ENCODE peak calls at places on chromosome 10, in seven cellular contexts. G is astrocyte of the cerebellum, J is nephron progenitor cell, T is HS-5, H is SIG-M5, I is adipocyte, R is NCI-H748 treated with DMSO at 0.1 percent for 48 hours. V is an unnamed sample.

GRCh38 chr10:29862926-29863614 is 196.3 kb downstream of the JCAD start:
- DNase-seq in J (no peak), I (peak; percentile 63), T (peak; percentile 33), R (no peak), G (peak; percentile 92), H (no peak), V (peak; percentile 97)

GRCh38 chr10:31204090-31204489 is 114.9 kb upstream of the ZEB1 start:
- DNase-seq in R (no peak), T (no peak), G (no peak), I (no peak), H (no peak), J (no peak), V (no peak)

GRCh38 chr10:85032981-85033380 is 704.6 kb downstream of the CCSER2 start:
- DNase-seq in J (no peak), I (no peak), H (no peak), R (no peak), G (no peak), T (no peak), V (no peak)

GRCh38 chr10:103192089-103192450 is 1.0 kb downstream of the NT5C2 start:
- DNase-seq in H (no peak), R (no peak), G (no peak), J (no peak), T (no peak), I (peak; percentile 49), V (no peak)

GRCh38 chr10:11824825-11825224 is 1.7 kb downstream of the PROSER2 start:
- DNase-seq in R (no peak), I (no peak), T (no peak), J (no peak), H (no peak), G (no peak), V (no peak)

GRCh38 chr10:110535958-110536891 is 31.3 kb upstream of the SMC3 start:
- DNase-seq in G (peak; percentile 47), H (no peak), J (no peak), R (no peak), I (peak; percentile 46), T (peak; percentile 65), V (peak; percentile 81)

GRCh38 chr10:25130911-25131310 is 43.9 kb upstream of the GPR158 start:
- DNase-seq in T (peak; percentile 43), I (peak; percentile 20), R (no peak), G (no peak), H (no peak), J (no peak), V (no peak)

GRCh38 chr10:88881335-88881734 is 1.3 kb downstream of the STAMBPL1 start:
- DNase-seq in R (peak; percentile 12), J (no peak), I (peak; percentile 40), H (no peak), T (no peak), G (no peak), V (no peak)

GRCh38 chr10:85741626-85742300 is 624.8 kb downstream of the GRID1 start:
- DNase-seq in I (no peak), R (no peak), J (no peak), T (no peak), H (no peak), G (no peak), V (no peak)

GRCh38 chr10:31977440-31978157 is 49.0 kb upstream of the ARHGAP12 start:
- DNase-seq in G (no peak), I (peak; percentile 59), T (peak; percentile 10), J (no peak), H (peak; percentile 87), R (no peak), V (peak; percentile 21)

GRCh38 chr10:105063796-105064195 is 422.7 kb downstream of the SORCS3 start:
- DNase-seq in H (no peak), T (no peak), R (peak; percentile 21), G (peak; percentile 36), I (no peak), J (peak; percentile 53), V (peak; percentile 18)

GRCh38 chr10:79340646-79341244 is 6.5 kb upstream of the PPIF start:
- DNase-seq in G (no peak), I (no peak), J (no peak), R (no peak), H (no peak), T (no peak), V (no peak)

GRCh38 chr10:89556590-89556989 is 21.2 kb upstream of the SLC16A12 start:
- DNase-seq in J (no peak), T (no peak), I (no peak), R (no peak), H (no peak), G (no peak), V (peak; percentile 56)

GRCh38 chr10:52578871-52579405 is 193.6 kb downstream of the MBL2 start:
- DNase-seq in G (peak; percentile 26), T (no peak), H (no peak), I (peak; percentile 70), R (no peak), J (no peak), V (no peak)

GRCh38 chr10:99612167-99612831 is 7.9 kb downstream of the SLC25A28 start:
- DNase-seq in H (no peak), I (peak; percentile 82), R (peak; percentile 20), G (peak; percentile 41), J (peak; percentile 41), T (peak; percentile 47), V (no peak)

GRCh38 chr10:69641261-69641980 is 11.4 kb downstream of the FAM241B start:
- DNase-seq in I (no peak), J (no peak), G (no peak), T (no peak), R (no peak), H (no peak), V (no peak)

GRCh38 chr10:44992070-44992731 is 8.5 kb upstream of the ZNF22 start:
- DNase-seq in R (no peak), H (no peak), T (no peak), G (no peak), J (no peak), I (no peak), V (no peak)

GRCh38 chr10:26858707-26859034 is 2.1 kb downstream of the ABI1 start:
- DNase-seq in I (peak; percentile 33), R (no peak), G (no peak), H (no peak), T (no peak), J (no peak), V (no peak)

GRCh38 chr10:43707755-43708154 is 59.1 kb upstream of the ZNF32 start:
- DNase-seq in I (peak; percentile 10), G (no peak), J (peak; percentile 56), T (no peak), H (no peak), R (no peak), V (no peak)

GRCh38 chr10:6151087-6151977 is 51.4 kb upstream of the PFKFB3 start:
- DNase-seq in R (no peak), H (no peak), I (peak; percentile 81), T (no peak), G (peak; percentile 44), J (peak; percentile 56), V (no peak)

GRCh38 chr10:112475565-112476233 is 28.7 kb downstream of the VTI1A start:
- DNase-seq in G (peak; percentile 12), H (no peak), R (no peak), T (no peak), J (no peak), I (peak; percentile 70), V (no peak)

GRCh38 chr10:15695852-15696251 is 23.9 kb downstream of the ITGA8 start:
- DNase-seq in I (no peak), T (no peak), R (no peak), G (no peak), H (no peak), J (peak; percentile 23), V (no peak)

GRCh38 chr10:99598781-99599481 is 21.3 kb downstream of the SLC25A28 start:
- DNase-seq in R (no peak), I (no peak), G (no peak), T (no peak), J (no peak), H (no peak), V (no peak)

GRCh38 chr10:64773357-64773756 is 1252.2 kb downstream of the REEP3 start:
- DNase-seq in J (no peak), R (no peak), H (no peak), G (no peak), T (peak; percentile 2), I (no peak), V (peak; percentile 5)

GRCh38 chr10:15035385-15036301 is 8.1 kb upstream of the OLAH start:
- DNase-seq in G (peak; percentile 16), J (no peak), H (peak; percentile 38), I (peak; percentile 53), T (no peak), R (no peak), V (no peak)

GRCh38 chr10:25174461-25175230 is at the start of gene GPR158:
- DNase-seq in H (no peak), R (peak; percentile 38), J (peak; percentile 96), I (peak; percentile 88), G (peak; percentile 90), T (no peak), V (peak; percentile 77)

GRCh38 chr10:132587175-132587574 is 49.6 kb downstream of the INPP5A start:
- DNase-seq in G (no peak), T (no peak), I (no peak), J (no peak), H (no peak), R (no peak), V (no peak)